ENCODE peak calls at places on chromosomes 5 and 9, in five cellular contexts. S is HCT116, A is brain microvascular endothelial cell, D is heart right ventricle, X is neural progenitor cell. N is an unnamed sample. For H3K36me3, the result is how much of the 10 kb centered on the place peaks cover.

GRCh38 chr9:36748322-36748899 is 175.7 kb downstream of the MELK start:
- DNase-seq in A (peak), D (peak), X (peak), S (no peak), N (peak)

GRCh38 chr5:149935431-149935901 is 9.1 kb downstream of the PDE6A start:
- DNase-seq in A (no peak), D (no peak), S (no peak), X (no peak), N (peak)

GRCh38 chr5:128736567-128736966 is 198.5 kb upstream of the FBN2 start:
- DNase-seq in S (peak), A (no peak), D (no peak), X (peak), N (no peak)

GRCh38 chr5:29238115-29238514 is 1955.4 kb upstream of the CDH6 start:
- DNase-seq in D (no peak), X (no peak), S (no peak), A (no peak), N (no peak)

GRCh38 chr5:127536687-127537086 is 19.2 kb downstream of the PRRC1 start:
- DNase-seq in D (no peak), A (no peak), X (no peak), S (no peak), N (peak)

GRCh38 chr5:111422245-111422644 is 90.1 kb downstream of the STARD4 start:
- DNase-seq in A (no peak), D (no peak), X (no peak), S (no peak), N (no peak)

GRCh38 chr9:133483611-133484010 is 4.7 kb upstream of the SLC2A6 start:
- DNase-seq in S (no peak), A (no peak), D (no peak), X (no peak), N (no peak)

GRCh38 chr9:77417570-77417969 is 230.6 kb downstream of the GNA14 start:
- DNase-seq in S (no peak), A (peak), X (no peak), D (no peak), N (peak)

GRCh38 chr9:90245661-90246060 is 397.0 kb downstream of the DIRAS2 start:
- DNase-seq in S (no peak), D (no peak), A (no peak), X (no peak), N (no peak)
- H3K27ac ChIP-seq in S (no peak), D (no peak), A (no peak), X (no peak), N (no peak)

GRCh38 chr9:101397746-101398334 is 578 bp downstream of the MRPL50 start:
- DNase-seq in S (no peak), X (no peak), D (no peak), A (no peak), N (no peak)

GRCh38 chr9:101399641-101399965 is 952 bp downstream of the ZNF189 start:
- DNase-seq in A (no peak), D (no peak), S (no peak), X (no peak), N (no peak)

GRCh38 chr9:101398930-101399640 is 434 bp downstream of the ZNF189 start:
- DNase-seq in S (no peak), D (no peak), A (no peak), X (no peak), N (peak)

GRCh38 chr9:101398335-101398929 is at the start of the genes MRPL50 and ZNF189:
- DNase-seq in A (peak), X (peak), D (peak), S (peak), N (peak)

DNA sequence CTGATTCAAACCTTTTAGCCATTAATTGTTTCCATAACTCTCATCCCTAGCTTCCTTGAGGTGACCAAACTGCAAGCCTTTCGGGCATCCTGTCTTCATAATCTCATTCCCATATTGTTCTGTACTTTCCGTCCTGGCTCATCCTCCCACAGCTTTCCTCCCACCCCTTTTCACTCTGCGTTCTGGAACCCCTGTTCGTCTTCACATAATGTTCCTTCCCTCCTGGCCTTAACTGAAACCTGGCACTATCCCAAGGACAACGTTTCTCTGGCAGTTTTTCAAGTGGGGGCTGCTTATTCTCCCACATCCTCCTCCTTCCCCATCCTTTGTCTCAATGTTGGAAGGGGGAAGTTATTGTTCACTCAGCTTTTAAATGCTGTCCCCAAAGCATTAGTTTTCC is 1.5 kb downstream of the ZNF189 start:
- DNase-seq in X (no peak), A (peak), D (no peak), S (no peak), N (no peak)
- H3K36me3 ChIP-seq in X (under half), A (under half), D (half or more), S (half or more), N (half or more)

GRCh38 chr5:38598994-38599611 is 42.7 kb upstream of the LIFR start:
- DNase-seq in S (peak), X (no peak), D (no peak), A (peak), N (peak)

GRCh38 chr5:38601133-38601842 is 44.8 kb upstream of the LIFR start:
- DNase-seq in X (no peak), S (no peak), A (no peak), D (peak), N (no peak)

GRCh38 chr5:38598296-38598993 is 42.0 kb upstream of the LIFR start:
- DNase-seq in S (no peak), A (no peak), D (no peak), X (no peak), N (no peak)

GRCh38 chr5:38601843-38602424 is 45.5 kb upstream of the LIFR start:
- DNase-seq in A (peak), D (no peak), S (peak), X (no peak), N (no peak)

DNA sequence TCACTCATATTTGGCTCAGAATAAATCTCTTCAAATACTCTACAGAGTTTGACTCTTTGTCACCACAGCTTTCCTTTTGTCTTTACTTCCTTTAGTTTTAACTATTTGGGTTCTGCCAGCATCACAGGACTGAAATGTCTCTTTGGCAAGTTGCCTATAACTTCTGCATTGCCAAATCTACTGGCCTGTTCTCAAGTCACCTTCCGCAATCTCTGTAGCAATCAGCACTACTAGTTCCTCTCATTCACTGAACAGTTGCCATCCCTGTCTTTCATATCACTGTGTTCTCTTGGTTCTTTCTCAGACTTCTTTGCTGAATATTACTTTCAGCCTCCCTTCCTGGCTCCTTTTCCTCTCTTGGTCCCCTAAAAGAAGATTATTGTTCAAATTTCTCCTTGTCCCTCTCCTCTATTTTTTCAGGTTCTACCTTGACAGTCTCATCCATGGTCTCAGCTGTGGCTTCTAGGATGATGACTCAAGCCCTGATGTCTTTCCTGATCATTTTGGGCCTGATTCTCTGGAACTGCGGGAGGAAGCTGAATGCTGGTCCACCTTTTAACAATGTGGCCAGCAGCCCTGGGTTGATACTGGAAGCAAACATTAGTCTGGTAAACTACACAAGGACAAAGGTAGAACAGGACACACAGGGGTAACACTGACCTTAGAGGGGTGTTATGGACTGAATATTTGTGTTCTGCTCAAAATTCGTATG is 44.0 kb upstream of the LIFR start:
- DNase-seq in X (no peak), S (no peak), D (no peak), A (no peak), N (peak)
- H3K27ac ChIP-seq in X (no peak), S (no peak), D (peak), A (no peak), N (no peak)

DNA sequence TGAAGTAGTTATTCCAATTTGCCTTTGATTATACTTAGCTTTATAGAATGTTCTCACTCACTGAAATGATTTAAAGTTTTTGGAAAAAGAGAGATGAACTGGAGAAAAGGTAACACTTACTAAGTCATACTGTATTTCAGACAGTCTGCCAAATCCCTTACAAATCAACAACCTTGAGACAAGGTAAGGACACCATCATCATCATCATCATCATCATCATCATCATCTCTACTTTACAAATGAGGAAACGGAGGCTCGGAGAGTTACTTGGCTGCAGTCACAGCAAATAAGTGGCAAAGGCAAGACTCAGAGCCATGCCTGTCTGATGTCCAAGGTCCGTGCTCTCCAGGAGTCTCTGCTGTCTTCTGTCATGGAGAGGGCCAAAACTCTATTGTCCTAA is 9.4 kb downstream of the GDA start:
- DNase-seq in S (no peak), D (no peak), A (no peak), X (no peak), N (no peak)
- H3K36me3 ChIP-seq in S (under half), D (under half), A (under half), X (under half), N (under half)

DNA sequence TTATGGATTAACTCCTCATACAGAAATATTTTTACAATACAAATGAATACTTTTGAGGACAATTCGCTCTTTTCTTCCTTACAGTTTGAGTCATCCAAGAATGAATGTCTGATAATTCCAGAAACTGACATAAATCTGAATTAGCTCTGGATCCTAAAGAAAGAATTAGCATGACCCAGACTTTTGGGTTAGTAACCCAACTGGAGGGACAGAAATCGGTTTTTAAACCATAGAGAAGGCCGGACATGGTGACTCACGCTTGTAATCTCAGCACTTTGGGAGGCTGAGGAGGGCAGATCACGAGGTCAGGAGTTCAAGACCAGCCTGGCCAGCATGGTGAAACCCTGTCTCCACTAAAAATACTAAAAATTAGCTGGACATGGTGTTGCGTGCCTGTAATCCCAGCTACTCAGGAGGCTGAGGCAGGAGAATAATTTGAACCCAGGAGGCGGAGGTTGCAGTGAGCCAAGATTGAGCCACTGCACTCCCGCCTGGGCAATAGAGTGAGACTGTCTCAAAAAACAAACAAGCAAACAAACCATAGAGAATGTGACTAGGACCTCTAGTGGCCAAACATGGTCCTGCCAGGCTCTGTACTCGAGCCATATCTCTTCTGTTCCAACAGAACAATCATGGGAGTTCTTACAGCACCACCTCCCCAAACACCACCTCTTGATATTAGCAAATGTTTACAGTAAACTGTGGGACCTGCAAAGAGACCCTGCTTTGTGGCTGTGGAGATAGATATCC is 44.8 kb downstream of the LURAP1L start:
- DNase-seq in D (no peak), X (peak), A (no peak), S (peak), N (peak)
- H3K27ac ChIP-seq in D (no peak), X (no peak), A (peak), S (no peak), N (no peak)

DNA sequence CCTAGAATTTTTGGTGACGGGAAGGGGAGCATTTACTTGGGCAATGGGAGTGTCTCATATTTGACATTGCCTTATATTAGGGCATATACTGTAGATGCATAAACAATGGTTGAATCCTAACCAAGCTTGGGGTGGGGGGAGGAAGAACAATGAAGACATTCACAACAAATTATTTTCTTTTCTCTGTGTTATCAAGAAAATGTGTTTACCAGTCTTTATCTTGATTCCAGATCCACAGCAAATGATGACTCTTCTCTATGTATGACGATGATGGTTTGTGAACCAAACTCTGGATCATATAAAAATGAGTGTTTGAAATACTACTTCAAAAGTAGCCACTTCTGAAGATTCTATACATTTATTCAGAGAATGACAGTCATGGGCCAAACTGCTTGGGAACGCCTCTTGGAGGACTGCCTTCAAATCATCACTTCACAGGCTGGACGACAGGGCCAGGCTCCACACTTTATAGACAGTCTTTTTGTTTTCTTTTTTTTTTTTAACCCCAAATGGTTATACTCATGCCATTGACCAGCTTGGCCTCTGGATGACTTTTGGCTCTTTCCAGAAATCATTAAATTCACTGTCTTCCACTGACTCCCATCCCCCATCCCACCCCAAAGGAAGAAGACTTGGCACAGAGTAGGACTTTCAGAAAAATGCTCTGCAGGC is 123.8 kb upstream of the LIFR start:
- DNase-seq in S (no peak), D (no peak), X (no peak), A (no peak), N (no peak)
- H3K36me3 ChIP-seq in S (under half), D (under half), X (under half), A (under half), N (under half)

GRCh38 chr5:109309326-109310063 is 100.3 kb downstream of the PJA2 start:
- DNase-seq in A (no peak), D (no peak), S (no peak), X (no peak), N (no peak)
- H3K27ac ChIP-seq in A (no peak), D (no peak), S (no peak), X (no peak), N (no peak)